ENCODE peak calls at places on chromosomes 13 and 19, in seven cellular contexts. Z, U, M, D, X, B and K are unnamed samples.

GRCh38 chr13:111316161-111316730 is 4.2 kb upstream of the TEX29 start:
- DNase-seq in X (no peak), M (no peak), U (no peak), Z (no peak), B (peak; percentile 29), D (no peak), K (no peak)

GRCh38 chr19:36142046-36142445 is 2.2 kb downstream of the CAPNS1 start:
- DNase-seq in Z (no peak), B (no peak), U (no peak), X (no peak), M (no peak), D (no peak), K (no peak)

GRCh38 chr19:5480427-5480836 is 25.2 kb downstream of the ZNRF4 start:
- DNase-seq in X (peak; percentile 26), M (peak; percentile 53), B (no peak), D (peak; percentile 6), U (no peak), Z (no peak), K (peak; percentile 36)

GRCh38 chr13:46728777-46729176 is 68.2 kb downstream of the ESD start:
- DNase-seq in B (no peak), U (no peak), M (no peak), Z (no peak), X (no peak), D (no peak), K (no peak)

GRCh38 chr13:100563779-100564178 is 24.8 kb downstream of the GGACT start:
- DNase-seq in D (no peak), Z (no peak), B (no peak), X (no peak), U (no peak), M (no peak), K (no peak)

GRCh38 chr13:107644136-107644535 is 571.2 kb downstream of the LIG4 start:
- DNase-seq in Z (no peak), U (no peak), D (no peak), B (no peak), X (no peak), M (no peak), K (no peak)

GRCh38 chr13:109213714-109214113 is 572.7 kb downstream of the IRS2 start:
- DNase-seq in M (no peak), X (no peak), D (no peak), Z (no peak), B (no peak), U (no peak), K (no peak)

GRCh38 chr13:33284916-33285315 is 639 bp downstream of the STARD13 start:
- DNase-seq in Z (peak; percentile 27), X (no peak), U (no peak), D (no peak), B (peak; percentile 15), M (no peak), K (no peak)

GRCh38 chr13:39945226-39945625 is 289.8 kb downstream of the COG6 start:
- DNase-seq in X (no peak), D (no peak), U (no peak), M (no peak), B (no peak), Z (no peak), K (no peak)

GRCh38 chr19:41691268-41691970 is 3.3 kb upstream of the CEACAM7 start:
- DNase-seq in D (peak; percentile 30), Z (no peak), X (peak; percentile 77), U (no peak), M (peak; percentile 40), B (no peak), K (peak; percentile 45)

GRCh38 chr13:36536546-36536945 is 104.3 kb downstream of the CCNA1 start:
- DNase-seq in M (no peak), D (no peak), B (no peak), Z (no peak), U (no peak), X (no peak), K (no peak)

GRCh38 chr13:21420706-21421105 is 38.4 kb downstream of the ZDHHC20 start:
- DNase-seq in M (no peak), U (no peak), X (no peak), Z (peak; percentile 29), B (peak; percentile 6), D (no peak), K (no peak)

GRCh38 chr19:33177417-33177976 is 16.6 kb upstream of the LRP3 start:
- DNase-seq in Z (peak; percentile 53), X (peak; percentile 72), B (no peak), D (peak; percentile 69), U (no peak), M (no peak), K (no peak)